ENCODE peak calls at places on chromosomes 11 and 22, in eight cellular contexts. U is right lobe of liver, X is Caco-2, V is fibroblast of pulmonary artery, Z is thoracic aorta, L is retinal pigment epithelial cell, H is psoas muscle, P is AG09309. F is an unnamed sample.
A peak's percentile ranks its signal among the peaks of the same experiment; 100 is the strongest.

GRCh38 chr11:61059260-61059752 is 43.0 kb upstream of the CD5 start:
- DNase-seq in U (no peak), V (no peak), P (no peak), H (no peak), L (no peak), Z (no peak), X (no peak), F (no peak)

GRCh38 chr11:121368504-121368903 is 75.9 kb downstream of the SC5D start:
- DNase-seq in U (no peak), Z (no peak), L (no peak), X (no peak), V (no peak), H (no peak), P (no peak), F (no peak)

GRCh38 chr11:17221968-17222367 is 14.2 kb upstream of the PIK3C2A start:
- DNase-seq in Z (no peak), H (no peak), X (no peak), U (no peak), V (peak; percentile 52), L (no peak), P (peak; percentile 17), F (no peak)

GRCh38 chr22:48316245-48316875 is 1511.3 kb downstream of the BRD1 start:
- DNase-seq in X (no peak), H (no peak), L (no peak), P (no peak), U (no peak), V (no peak), Z (no peak), F (no peak)

GRCh38 chr11:121055076-121055475 is 31.2 kb downstream of the TBCEL start:
- DNase-seq in L (no peak), X (no peak), P (no peak), V (no peak), U (no peak), H (no peak), Z (no peak), F (no peak)

GRCh38 chr11:45777127-45777969 is 27.6 kb upstream of the SLC35C1 start:
- DNase-seq in X (no peak), U (no peak), V (peak; percentile 66), P (no peak), H (no peak), Z (no peak), L (no peak), F (no peak)

GRCh38 chr22:26970809-26971394 is 313.5 kb downstream of the MIAT start:
- DNase-seq in V (no peak), L (no peak), U (no peak), H (no peak), X (no peak), P (no peak), Z (no peak), F (no peak)

GRCh38 chr11:17770048-17770652 is 35.6 kb downstream of the KCNC1 start:
- DNase-seq in V (no peak), L (no peak), Z (no peak), U (peak; percentile 94), P (no peak), H (no peak), X (peak; percentile 43), F (no peak)

GRCh38 chr11:118715245-118715807 is 35.9 kb upstream of the TREH start:
- DNase-seq in L (no peak), H (no peak), P (peak; percentile 20), U (no peak), X (peak; percentile 57), Z (no peak), V (peak; percentile 55), F (no peak)

GRCh38 chr11:62542750-62543567 is 3.6 kb downstream of the AHNAK start:
- DNase-seq in H (peak; percentile 84), V (peak; percentile 77), P (no peak), Z (no peak), L (no peak), U (peak; percentile 82), X (peak; percentile 88), F (peak; percentile 28)

GRCh38 chr11:81444306-81444705 is 1289.4 kb downstream of the FAM181B start:
- DNase-seq in P (no peak), V (no peak), L (no peak), H (no peak), U (no peak), Z (no peak), X (peak; percentile 18), F (no peak)

GRCh38 chr11:26549176-26549575 is 22.9 kb downstream of the MUC15 start:
- DNase-seq in X (no peak), V (no peak), H (no peak), P (no peak), L (no peak), Z (no peak), U (no peak), F (no peak)

GRCh38 chr22:45318168-45318557 is 8.4 kb downstream of the FAM118A start:
- DNase-seq in U (peak; percentile 74), P (peak; percentile 67), X (no peak), Z (peak; percentile 80), L (peak; percentile 67), H (peak; percentile 79), V (peak; percentile 98), F (peak; percentile 70)
- H3K4me3 ChIP-seq in U (no peak overlapping the region), P (no peak overlapping the region), X (no peak overlapping the region), Z (peak overlapping the region; percentile 55), L (peak overlapping the region; percentile 26), H (no peak overlapping the region), V (peak overlapping the region; percentile 15), F (peak overlapping the region; percentile 34)

GRCh38 chr11:595400-595799 is 19.1 kb downstream of the PHRF1 start:
- DNase-seq in H (no peak), P (no peak), Z (no peak), X (no peak), V (no peak), U (no peak), L (no peak), F (no peak)

GRCh38 chr11:598005-598680 is 17.6 kb downstream of the IRF7 start:
- DNase-seq in U (no peak), P (no peak), L (no peak), V (no peak), X (no peak), H (no peak), Z (no peak), F (no peak)

GRCh38 chr11:596374-596773 is 19.4 kb downstream of the IRF7 start:
- DNase-seq in Z (no peak), X (no peak), V (no peak), U (no peak), H (no peak), L (no peak), P (no peak), F (no peak)

GRCh38 chr11:593347-593746 is 17.1 kb downstream of the PHRF1 start:
- DNase-seq in L (no peak), P (no peak), H (no peak), Z (no peak), U (no peak), V (no peak), X (no peak), F (no peak)

DNA sequence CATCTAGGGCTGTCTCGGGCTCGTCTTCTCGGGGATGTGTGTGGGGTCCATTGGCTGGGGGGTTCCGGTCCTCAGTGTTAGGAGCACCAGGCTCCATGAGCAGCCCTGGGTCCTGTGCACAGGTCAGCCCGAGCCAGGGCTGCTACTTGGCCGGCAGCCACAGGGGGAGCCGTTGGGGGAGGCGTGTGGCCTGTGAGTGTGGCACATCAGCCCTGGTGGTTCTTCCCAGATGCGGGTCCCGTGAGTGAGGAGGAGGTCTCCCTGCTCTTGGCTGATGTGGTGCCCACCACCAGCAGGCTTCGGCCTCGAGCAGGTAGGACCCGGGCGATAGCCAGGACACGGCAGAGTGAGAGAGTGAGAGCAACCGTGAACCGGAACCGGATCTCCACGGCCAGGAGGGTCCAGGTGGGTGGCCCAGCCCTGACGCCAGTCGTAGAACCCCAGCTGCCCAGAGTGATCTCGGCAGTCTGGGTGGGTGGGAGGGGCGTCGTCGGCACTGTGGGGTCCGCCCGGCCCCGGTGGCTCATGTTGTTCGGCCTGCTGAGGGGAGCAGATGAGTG is 18.5 kb downstream of the IRF7 start:
- DNase-seq in X (no peak), Z (no peak), P (no peak), L (no peak), V (no peak), H (no peak), U (no peak), F (no peak)
- TF ChIP-seq CTCF in X (peak; percentile 26), Z (no peak), P (peak; percentile 4), L (peak; percentile 18), V (no peak), H (no peak), U (no peak), F (peak; percentile 6)

GRCh38 chr22:24437091-24437490 is 9.7 kb downstream of the ADORA2A start:
- DNase-seq in H (no peak), U (no peak), P (no peak), Z (no peak), X (no peak), L (no peak), V (no peak), F (no peak)
- H3K4me3 ChIP-seq in H (no peak overlapping the region), U (no peak overlapping the region), P (no peak overlapping the region), Z (no peak overlapping the region), X (no peak overlapping the region), L (no peak overlapping the region), V (no peak overlapping the region), F (no peak overlapping the region)

DNA sequence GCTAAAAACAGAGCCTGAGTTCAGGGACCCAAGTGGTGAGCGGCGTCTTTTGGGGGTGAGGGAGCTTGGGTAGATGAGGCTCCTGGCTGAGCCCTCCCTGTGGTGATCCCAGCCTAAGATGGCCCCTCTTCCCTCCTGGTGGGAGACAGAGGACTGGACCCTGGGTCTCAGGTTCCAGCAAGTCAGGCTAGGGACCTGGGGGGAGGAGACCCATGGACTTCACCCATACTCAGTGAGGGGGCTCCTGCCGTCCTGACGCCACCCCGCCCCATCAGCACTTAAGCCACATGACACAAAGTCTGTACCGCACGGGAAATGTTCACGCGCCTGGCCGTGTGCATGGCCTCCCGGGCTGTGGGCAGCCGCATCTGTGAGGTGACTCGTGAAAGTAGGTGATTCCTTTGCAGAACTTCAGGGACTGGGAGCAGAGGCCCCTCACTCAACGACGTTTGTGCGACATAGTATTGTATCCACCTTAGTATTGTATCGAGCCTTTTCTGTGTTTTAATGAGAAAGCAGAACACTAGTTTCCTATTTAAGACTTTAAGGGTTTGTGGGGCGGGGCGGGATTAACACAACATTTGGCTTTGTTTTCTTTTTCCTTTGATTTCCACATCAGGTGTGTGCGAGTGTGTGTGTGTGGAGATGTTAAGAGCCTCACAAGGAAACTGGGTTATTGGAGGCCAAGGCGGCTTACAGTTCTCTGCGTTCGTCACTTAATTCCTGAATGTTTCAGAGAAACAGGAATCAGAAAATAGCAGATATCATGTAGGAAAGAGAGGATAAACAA is 18.4 kb upstream of the TMEM191C start:
- DNase-seq in P (no peak), H (peak; percentile 7), L (no peak), Z (no peak), X (peak; percentile 0), V (no peak), U (no peak), F (no peak)
- TF ChIP-seq CTCF in P (no peak), H (no peak), L (no peak), Z (no peak), X (no peak), V (no peak), U (no peak), F (no peak)

GRCh38 chr22:30206964-30207363 is 39.6 kb downstream of the LIF start:
- DNase-seq in L (peak; percentile 95), H (peak; percentile 78), V (peak; percentile 96), X (peak; percentile 93), U (peak; percentile 48), P (no peak), Z (no peak), F (peak; percentile 80)
- H3K4me3 ChIP-seq in L (no peak overlapping the region), H (no peak overlapping the region), V (no peak overlapping the region), X (no peak overlapping the region), U (no peak overlapping the region), P (no peak overlapping the region), Z (no peak overlapping the region), F (no peak overlapping the region)

F was measured in AG04449.